ENCODE peak calls at places on chromosomes 2 and 18, in nine cellular contexts. One of them, this sample, is unnamed.

GRCh38 chr18:63828120-63828519 is 52.9 kb downstream of the SERPINB7 start:
- DNase-seq in GM23248: no peak
- DNase-seq in neural progenitor cell: no peak
- DNase-seq in neuronal stem cell: no peak
- DNase-seq in psoas muscle: no peak
- DNase-seq in lower lobe of right lung: no peak
- DNase-seq in K562: no peak
- DNase-seq in adrenal gland: no peak
- DNase-seq in GM23338: no peak
- DNase-seq in this sample: no peak

GRCh38 chr2:13000644-13001375 is 284.1 kb downstream of the TRIB2 start:
- DNase-seq in GM23248: no peak
- DNase-seq in neural progenitor cell: no peak
- DNase-seq in neuronal stem cell: no peak
- DNase-seq in psoas muscle: no peak
- DNase-seq in lower lobe of right lung: no peak
- DNase-seq in K562: no peak
- DNase-seq in adrenal gland: peak; percentile 31
- DNase-seq in GM23338: peak; percentile 20
- DNase-seq in this sample: no peak

GRCh38 chr2:98036349-98037000 is 40.7 kb upstream of the TMEM131 start:
- DNase-seq in GM23248: no peak
- DNase-seq in neural progenitor cell: no peak
- DNase-seq in neuronal stem cell: no peak
- DNase-seq in psoas muscle: peak; percentile 79
- DNase-seq in lower lobe of right lung: no peak
- DNase-seq in K562: no peak
- DNase-seq in adrenal gland: no peak
- DNase-seq in GM23338: no peak
- DNase-seq in this sample: no peak

GRCh38 chr2:98484652-98485452 is 40.2 kb downstream of the INPP4A start:
- DNase-seq in GM23248: no peak
- DNase-seq in neural progenitor cell: no peak
- DNase-seq in neuronal stem cell: no peak
- DNase-seq in psoas muscle: no peak
- DNase-seq in lower lobe of right lung: no peak
- DNase-seq in K562: no peak
- DNase-seq in adrenal gland: no peak
- DNase-seq in GM23338: no peak
- DNase-seq in this sample: no peak

GRCh38 chr2:73896362-73897239 is 3.8 kb downstream of the ACTG2 start:
- DNase-seq in GM23248: peak; percentile 93
- DNase-seq in neural progenitor cell: no peak
- DNase-seq in neuronal stem cell: no peak
- DNase-seq in psoas muscle: no peak
- DNase-seq in lower lobe of right lung: no peak
- DNase-seq in K562: no peak
- DNase-seq in adrenal gland: no peak
- DNase-seq in GM23338: peak; percentile 13
- DNase-seq in this sample: no peak

GRCh38 chr2:41774011-41774605 is 273.7 kb upstream of the PKDCC start:
- DNase-seq in GM23248: no peak
- DNase-seq in neural progenitor cell: no peak
- DNase-seq in neuronal stem cell: no peak
- DNase-seq in psoas muscle: no peak
- DNase-seq in lower lobe of right lung: no peak
- DNase-seq in K562: no peak
- DNase-seq in adrenal gland: no peak
- DNase-seq in GM23338: no peak
- DNase-seq in this sample: no peak

GRCh38 chr18:22285299-22286140 is 116.1 kb downstream of the GATA6 start:
- DNase-seq in GM23248: peak; percentile 16
- DNase-seq in neural progenitor cell: no peak
- DNase-seq in neuronal stem cell: no peak
- DNase-seq in psoas muscle: no peak
- DNase-seq in lower lobe of right lung: no peak
- DNase-seq in K562: no peak
- DNase-seq in adrenal gland: no peak
- DNase-seq in GM23338: no peak
- DNase-seq in this sample: no peak

GRCh38 chr2:99481941-99482340 is 7.9 kb downstream of the REV1 start:
- DNase-seq in GM23248: peak; percentile 6
- DNase-seq in neural progenitor cell: no peak
- DNase-seq in neuronal stem cell: no peak
- DNase-seq in psoas muscle: no peak
- DNase-seq in lower lobe of right lung: no peak
- DNase-seq in K562: no peak
- DNase-seq in adrenal gland: no peak
- DNase-seq in GM23338: peak; percentile 76
- DNase-seq in this sample: peak; percentile 4

GRCh38 chr2:45872211-45872610 is 220.7 kb downstream of the PRKCE start:
- DNase-seq in GM23248: peak; percentile 61
- DNase-seq in neural progenitor cell: no peak
- DNase-seq in neuronal stem cell: no peak
- DNase-seq in psoas muscle: no peak
- DNase-seq in lower lobe of right lung: no peak
- DNase-seq in K562: no peak
- DNase-seq in adrenal gland: peak; percentile 60
- DNase-seq in GM23338: no peak
- DNase-seq in this sample: no peak

GRCh38 chr2:219687266-219687665 is 59.8 kb downstream of the SLC4A3 start:
- DNase-seq in GM23248: peak; percentile 31
- DNase-seq in neural progenitor cell: no peak
- DNase-seq in neuronal stem cell: no peak
- DNase-seq in psoas muscle: no peak
- DNase-seq in lower lobe of right lung: no peak
- DNase-seq in K562: no peak
- DNase-seq in adrenal gland: no peak
- DNase-seq in GM23338: no peak
- DNase-seq in this sample: no peak

GRCh38 chr2:213227458-213227857 is 56.8 kb upstream of the SPAG16 start:
- DNase-seq in GM23248: no peak
- DNase-seq in neural progenitor cell: no peak
- DNase-seq in neuronal stem cell: no peak
- DNase-seq in psoas muscle: no peak
- DNase-seq in lower lobe of right lung: no peak
- DNase-seq in K562: no peak
- DNase-seq in adrenal gland: no peak
- DNase-seq in GM23338: no peak
- DNase-seq in this sample: peak; percentile 82

GRCh38 chr2:41932241-41933034 is 115.4 kb upstream of the PKDCC start:
- DNase-seq in GM23248: peak; percentile 75
- DNase-seq in neural progenitor cell: no peak
- DNase-seq in neuronal stem cell: no peak
- DNase-seq in psoas muscle: peak; percentile 88
- DNase-seq in lower lobe of right lung: peak; percentile 53
- DNase-seq in K562: peak; percentile 61
- DNase-seq in adrenal gland: peak; percentile 75
- DNase-seq in GM23338: no peak
- DNase-seq in this sample: no peak

GRCh38 chr2:232976666-232977437 is 36.2 kb downstream of the NGEF start:
- DNase-seq in GM23248: no peak
- DNase-seq in neural progenitor cell: no peak
- DNase-seq in neuronal stem cell: no peak
- DNase-seq in psoas muscle: no peak
- DNase-seq in lower lobe of right lung: no peak
- DNase-seq in K562: no peak
- DNase-seq in adrenal gland: no peak
- DNase-seq in GM23338: no peak
- DNase-seq in this sample: no peak

GRCh38 chr2:123935405-123935804 is 89.7 kb upstream of the CNTNAP5 start:
- DNase-seq in GM23248: no peak
- DNase-seq in neural progenitor cell: no peak
- DNase-seq in neuronal stem cell: no peak
- DNase-seq in psoas muscle: no peak
- DNase-seq in lower lobe of right lung: no peak
- DNase-seq in K562: no peak
- DNase-seq in adrenal gland: no peak
- DNase-seq in GM23338: no peak
- DNase-seq in this sample: no peak

GRCh38 chr2:59259913-59260312 is 1018.8 kb upstream of the FANCL start:
- DNase-seq in GM23248: no peak
- DNase-seq in neural progenitor cell: no peak
- DNase-seq in neuronal stem cell: no peak
- DNase-seq in psoas muscle: no peak
- DNase-seq in lower lobe of right lung: no peak
- DNase-seq in K562: no peak
- DNase-seq in adrenal gland: no peak
- DNase-seq in GM23338: no peak
- DNase-seq in this sample: no peak

GRCh38 chr2:211014906-211015305 is 458.5 kb downstream of the CPS1 start:
- DNase-seq in GM23248: no peak
- DNase-seq in neural progenitor cell: no peak
- DNase-seq in neuronal stem cell: no peak
- DNase-seq in psoas muscle: no peak
- DNase-seq in lower lobe of right lung: no peak
- DNase-seq in K562: no peak
- DNase-seq in adrenal gland: no peak
- DNase-seq in GM23338: no peak
- DNase-seq in this sample: no peak

DNA sequence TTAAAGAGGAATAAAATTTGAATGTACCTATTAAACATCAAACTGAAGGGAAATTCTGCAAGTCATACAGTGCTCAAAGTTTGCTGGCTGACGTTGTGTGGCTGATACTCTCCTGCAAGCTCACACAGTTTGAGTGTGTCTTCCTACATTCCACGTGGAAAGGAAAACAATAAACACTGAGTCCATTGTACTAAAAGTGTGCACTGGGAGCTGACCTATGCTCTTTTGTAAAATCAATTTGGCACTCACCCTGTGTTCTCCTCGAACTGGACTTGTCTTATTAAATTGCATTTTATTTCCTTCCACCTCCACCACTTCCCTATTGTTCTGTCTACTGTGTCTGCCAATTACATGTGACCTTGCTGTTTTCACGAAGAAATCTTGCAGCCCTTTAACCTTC is 458.0 kb downstream of the CPS1 start:
- DNase-seq in GM23248: no peak
- DNase-seq in neural progenitor cell: no peak
- DNase-seq in neuronal stem cell: no peak
- DNase-seq in psoas muscle: no peak
- DNase-seq in lower lobe of right lung: no peak
- DNase-seq in K562: no peak
- DNase-seq in adrenal gland: no peak
- DNase-seq in GM23338: no peak
- DNase-seq in this sample: no peak
- H3K27ac ChIP-seq in GM23248: no peak overlapping the region
- H3K27ac ChIP-seq in neural progenitor cell: no peak overlapping the region
- H3K27ac ChIP-seq in neuronal stem cell: no peak overlapping the region
- H3K27ac ChIP-seq in psoas muscle: no peak overlapping the region
- H3K27ac ChIP-seq in lower lobe of right lung: no peak overlapping the region
- H3K27ac ChIP-seq in K562: no peak overlapping the region
- H3K27ac ChIP-seq in adrenal gland: no peak overlapping the region
- H3K27ac ChIP-seq in GM23338: no peak overlapping the region
- H3K27ac ChIP-seq in this sample: no peak overlapping the region

DNA sequence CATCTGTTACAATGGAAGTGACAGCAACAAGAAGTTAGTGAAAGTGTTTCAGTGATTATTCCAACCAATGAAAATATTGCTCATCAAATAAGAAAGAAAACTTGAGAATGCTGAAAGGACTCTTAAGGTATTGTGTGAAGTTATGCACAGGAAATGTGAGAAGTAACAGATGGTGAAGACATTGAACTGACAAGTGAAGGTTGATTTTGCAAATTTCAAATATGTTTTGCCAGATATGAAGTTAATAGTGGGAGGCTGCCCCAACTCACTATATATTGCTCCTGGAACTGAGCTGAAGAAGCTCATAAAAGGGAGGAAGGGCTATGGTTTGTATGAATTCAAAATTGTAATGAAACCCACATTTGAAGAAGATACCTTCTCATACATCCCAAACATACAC is 97.5 kb downstream of the PHLPP1 start:
- DNase-seq in GM23248: no peak
- DNase-seq in neural progenitor cell: no peak
- DNase-seq in neuronal stem cell: no peak
- DNase-seq in psoas muscle: no peak
- DNase-seq in lower lobe of right lung: no peak
- DNase-seq in K562: no peak
- DNase-seq in adrenal gland: no peak
- DNase-seq in GM23338: no peak
- DNase-seq in this sample: no peak
- H3K4me1 ChIP-seq in GM23248: peaks cover 16% of the 10 kb centered on the region
- H3K4me1 ChIP-seq in neural progenitor cell: peaks cover 51% of the 10 kb centered on the region
- H3K4me1 ChIP-seq in neuronal stem cell: peaks cover 3% of the 10 kb centered on the region
- H3K4me1 ChIP-seq in psoas muscle: no peaks in the 10 kb centered on the region
- H3K4me1 ChIP-seq in lower lobe of right lung: no peaks in the 10 kb centered on the region
- H3K4me1 ChIP-seq in K562: peaks cover 12% of the 10 kb centered on the region
- H3K4me1 ChIP-seq in adrenal gland: peaks cover 23% of the 10 kb centered on the region
- H3K4me1 ChIP-seq in GM23338: peaks cover 60% of the 10 kb centered on the region
- H3K4me1 ChIP-seq in this sample: peaks cover 7% of the 10 kb centered on the region

GRCh38 chr2:109558076-109558882 is 55.5 kb downstream of the SEPTIN10 start:
- DNase-seq in GM23248: peak; percentile 92
- DNase-seq in neural progenitor cell: no peak
- DNase-seq in neuronal stem cell: no peak
- DNase-seq in psoas muscle: no peak
- DNase-seq in lower lobe of right lung: no peak
- DNase-seq in K562: no peak
- DNase-seq in adrenal gland: no peak
- DNase-seq in GM23338: peak; percentile 33
- DNase-seq in this sample: no peak
- H3K27ac ChIP-seq in GM23248: peak overlapping the region; percentile 87
- H3K27ac ChIP-seq in neural progenitor cell: no peak overlapping the region
- H3K27ac ChIP-seq in neuronal stem cell: no peak overlapping the region
- H3K27ac ChIP-seq in psoas muscle: no peak overlapping the region
- H3K27ac ChIP-seq in lower lobe of right lung: peak overlapping the region; percentile 22
- H3K27ac ChIP-seq in K562: no peak overlapping the region
- H3K27ac ChIP-seq in adrenal gland: no peak overlapping the region
- H3K27ac ChIP-seq in GM23338: no peak overlapping the region
- H3K27ac ChIP-seq in this sample: no peak overlapping the region

GRCh38 chr2:19114126-19114525 is 244.3 kb downstream of the OSR1 start:
- DNase-seq in GM23248: no peak
- DNase-seq in neural progenitor cell: no peak
- DNase-seq in neuronal stem cell: no peak
- DNase-seq in psoas muscle: no peak
- DNase-seq in lower lobe of right lung: no peak
- DNase-seq in K562: no peak
- DNase-seq in adrenal gland: no peak
- DNase-seq in GM23338: no peak
- DNase-seq in this sample: no peak

GRCh38 chr2:19116918-19117317 is 241.5 kb downstream of the OSR1 start:
- DNase-seq in GM23248: no peak
- DNase-seq in neural progenitor cell: no peak
- DNase-seq in neuronal stem cell: no peak
- DNase-seq in psoas muscle: no peak
- DNase-seq in lower lobe of right lung: no peak
- DNase-seq in K562: no peak
- DNase-seq in adrenal gland: no peak
- DNase-seq in GM23338: no peak
- DNase-seq in this sample: no peak

GRCh38 chr2:19119326-19120001 is 239.0 kb downstream of the OSR1 start:
- DNase-seq in GM23248: no peak
- DNase-seq in neural progenitor cell: peak; percentile 33
- DNase-seq in neuronal stem cell: no peak
- DNase-seq in psoas muscle: no peak
- DNase-seq in lower lobe of right lung: no peak
- DNase-seq in K562: no peak
- DNase-seq in adrenal gland: no peak
- DNase-seq in GM23338: no peak
- DNase-seq in this sample: no peak

GRCh38 chr2:19111297-19111696 is 247.1 kb downstream of the OSR1 start:
- DNase-seq in GM23248: no peak
- DNase-seq in neural progenitor cell: no peak
- DNase-seq in neuronal stem cell: no peak
- DNase-seq in psoas muscle: no peak
- DNase-seq in lower lobe of right lung: no peak
- DNase-seq in K562: no peak
- DNase-seq in adrenal gland: no peak
- DNase-seq in GM23338: no peak
- DNase-seq in this sample: no peak

GRCh38 chr2:19114754-19115231 is 243.6 kb downstream of the OSR1 start:
- DNase-seq in GM23248: peak; percentile 49
- DNase-seq in neural progenitor cell: no peak
- DNase-seq in neuronal stem cell: no peak
- DNase-seq in psoas muscle: no peak
- DNase-seq in lower lobe of right lung: no peak
- DNase-seq in K562: no peak
- DNase-seq in adrenal gland: no peak
- DNase-seq in GM23338: no peak
- DNase-seq in this sample: no peak
- H3K4me1 ChIP-seq in GM23248: peaks cover 16% of the 10 kb centered on the region
- H3K4me1 ChIP-seq in neural progenitor cell: peaks cover 6% of the 10 kb centered on the region
- H3K4me1 ChIP-seq in neuronal stem cell: peaks cover 5% of the 10 kb centered on the region
- H3K4me1 ChIP-seq in psoas muscle: no peaks in the 10 kb centered on the region
- H3K4me1 ChIP-seq in lower lobe of right lung: no peaks in the 10 kb centered on the region
- H3K4me1 ChIP-seq in K562: no peaks in the 10 kb centered on the region
- H3K4me1 ChIP-seq in adrenal gland: no peaks in the 10 kb centered on the region
- H3K4me1 ChIP-seq in GM23338: no peaks in the 10 kb centered on the region
- H3K4me1 ChIP-seq in this sample: no peaks in the 10 kb centered on the region

This sample was measured in OCI-LY7.